ENCODE peak calls at places on chromosome 2, in six cellular contexts. Q is neural progenitor cell; I is CD4-positive, CD25-positive, alpha-beta regulatory T cell; V is mesendoderm; L is adipocyte; E is hepatocyte. X is an unnamed sample.

GRCh38 chr2:240138275-240138984 is 2.0 kb downstream of the OTOS start:
- DNase-seq in I (no peak), V (no peak), Q (no peak), E (no peak), L (no peak), X (peak; percentile 25)

GRCh38 chr2:60334610-60335009 is 218.8 kb downstream of the BCL11A start:
- DNase-seq in L (no peak), I (no peak), E (no peak), Q (no peak), V (no peak), X (no peak)

GRCh38 chr2:60710707-60711106 is 45.4 kb upstream of the PAPOLG start:
- DNase-seq in V (no peak), I (no peak), L (peak; percentile 36), Q (no peak), E (no peak), X (no peak)

GRCh38 chr2:120611961-120612360 is 123.7 kb upstream of the GLI2 start:
- DNase-seq in E (no peak), V (no peak), Q (no peak), L (no peak), I (no peak), X (no peak)

GRCh38 chr2:43605079-43605655 is 9.3 kb upstream of the THADA start:
- DNase-seq in I (no peak), V (peak; percentile 66), L (peak; percentile 82), E (peak; percentile 76), Q (peak; percentile 69), X (peak; percentile 28)

GRCh38 chr2:221461911-221462310 is 110.2 kb downstream of the EPHA4 start:
- DNase-seq in L (peak; percentile 48), Q (no peak), E (no peak), V (no peak), I (no peak), X (no peak)

GRCh38 chr2:202267495-202267894 is 1.9 kb downstream of the NOP58 start:
- DNase-seq in E (no peak), I (no peak), L (peak; percentile 25), Q (no peak), V (no peak), X (no peak)

GRCh38 chr2:158598856-158599517 is 142.2 kb downstream of the PKP4 start:
- DNase-seq in V (no peak), I (no peak), E (no peak), L (peak; percentile 10), Q (no peak), X (no peak)

GRCh38 chr2:24083567-24084385 is 858 bp downstream of the TP53I3 start:
- DNase-seq in Q (peak; percentile 91), V (peak; percentile 95), E (peak; percentile 93), L (peak; percentile 81), I (no peak), X (peak; percentile 90)

GRCh38 chr2:30971291-30972025 is 164.2 kb upstream of the CAPN13 start:
- DNase-seq in Q (no peak), E (no peak), V (no peak), L (peak; percentile 49), I (no peak), X (no peak)

GRCh38 chr2:28626376-28626775 is 125.3 kb upstream of the PPP1CB start:
- DNase-seq in L (no peak), V (no peak), E (no peak), I (no peak), Q (no peak), X (no peak)

GRCh38 chr2:231425811-231426703 is 30.5 kb downstream of the B3GNT7 start:
- DNase-seq in Q (no peak), E (peak; percentile 41), V (peak; percentile 82), L (no peak), I (no peak), X (no peak)

GRCh38 chr2:26178746-26179436 is 6.0 kb downstream of the GAREM2 start:
- DNase-seq in L (peak; percentile 61), E (peak; percentile 71), Q (peak; percentile 73), I (no peak), V (peak; percentile 63), X (peak; percentile 89)

GRCh38 chr2:39216495-39217191 is 27.1 kb downstream of the CDKL4 start:
- DNase-seq in Q (no peak), L (no peak), E (peak; percentile 23), V (no peak), I (peak; percentile 44), X (no peak)

GRCh38 chr2:105404736-105405135 is 5.9 kb upstream of the FHL2 start:
- DNase-seq in L (no peak), E (no peak), Q (no peak), V (no peak), I (no peak), X (no peak)

GRCh38 chr2:237596856-237597679 is 6.5 kb upstream of the RAB17 start:
- DNase-seq in E (no peak), V (no peak), Q (no peak), I (no peak), L (no peak), X (peak; percentile 43)

GRCh38 chr2:15539999-15540398 is 21.1 kb downstream of the NBAS start:
- DNase-seq in E (no peak), I (no peak), Q (no peak), L (no peak), V (no peak), X (no peak)

GRCh38 chr2:202375006-202375610 is 1.0 kb upstream of the BMPR2 start:
- DNase-seq in L (peak; percentile 85), E (peak; percentile 81), I (peak; percentile 32), V (peak; percentile 82), Q (peak; percentile 70), X (peak; percentile 60)

DNA sequence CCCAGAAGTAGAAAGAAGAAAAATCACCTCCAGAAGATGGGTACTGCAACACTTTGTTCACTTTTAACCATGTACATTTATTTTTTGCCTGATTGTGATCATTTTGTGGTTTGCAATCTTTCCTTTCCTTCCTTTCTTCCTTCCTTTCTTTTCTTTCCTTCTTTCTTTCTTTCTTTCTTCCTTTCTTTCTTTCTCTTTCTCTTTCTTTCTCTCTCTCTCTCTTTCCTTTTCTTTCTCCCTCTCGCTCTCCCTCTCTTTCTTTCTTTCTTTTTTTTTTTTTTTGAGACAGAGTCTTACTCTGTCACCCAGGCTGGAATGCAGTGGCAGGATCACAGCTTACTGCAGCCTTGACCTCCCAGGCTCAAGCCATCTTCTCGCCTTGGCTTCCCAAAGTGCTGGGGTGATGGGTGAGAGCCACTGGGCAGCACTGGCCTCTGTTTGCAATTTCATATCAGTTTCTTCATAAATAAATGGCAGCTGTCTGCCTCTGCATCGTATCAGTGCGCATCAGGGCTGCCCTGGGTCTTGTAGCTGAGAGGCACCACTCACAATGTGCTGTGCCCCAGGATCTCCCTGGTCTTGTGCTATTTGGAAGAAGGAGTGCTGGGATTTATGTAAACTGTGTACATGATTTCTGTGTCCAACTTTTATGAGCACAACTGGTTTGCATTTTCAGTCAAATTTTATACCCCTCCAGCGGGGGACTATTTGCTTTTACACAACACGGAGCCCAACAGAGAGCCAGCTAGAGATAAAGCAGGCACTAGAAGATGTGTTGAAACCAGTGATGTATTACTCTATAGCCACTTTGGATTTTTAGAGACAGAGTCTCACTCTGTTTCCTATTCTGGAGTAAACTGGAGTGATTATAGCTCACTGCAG is 6.9 kb upstream of the LIMS2 start:
- DNase-seq in Q (no peak), E (no peak), V (no peak), I (no peak), L (no peak), X (no peak)
- H3K4me3 ChIP-seq in Q (no peak overlapping the region), E (no peak overlapping the region), V (no peak overlapping the region), I (no peak overlapping the region), L (no peak overlapping the region), X (no peak overlapping the region)

GRCh38 chr2:66237470-66238354 is 197.2 kb upstream of the MEIS1 start:
- DNase-seq in Q (no peak), E (no peak), L (no peak), V (no peak), I (no peak), X (no peak)
- H3K36me3 ChIP-seq in Q (no peaks in the 10 kb centered on the region), E (no peaks in the 10 kb centered on the region), L (no peaks in the 10 kb centered on the region), V (no peaks in the 10 kb centered on the region), I (no peaks in the 10 kb centered on the region), X (no peaks in the 10 kb centered on the region)

GRCh38 chr2:241609859-241610793 is 26.8 kb downstream of the THAP4 start:
- DNase-seq in L (peak; percentile 87), I (peak; percentile 86), E (peak; percentile 96), Q (peak; percentile 97), V (peak; percentile 98), X (peak; percentile 99)
- H3K4me3 ChIP-seq in L (peak overlapping the region; percentile 80), I (no peak overlapping the region), E (peak overlapping the region; percentile 58), Q (peak overlapping the region; percentile 61), V (peak overlapping the region; percentile 38), X (peak overlapping the region; percentile 63)

GRCh38 chr2:230205034-230205433 is 14.8 kb downstream of the SP110 start:
- DNase-seq in Q (no peak), E (no peak), V (no peak), L (no peak), I (no peak), X (no peak)

GRCh38 chr2:230208576-230208975 is 11.2 kb downstream of the SP110 start:
- DNase-seq in E (no peak), I (no peak), V (no peak), L (no peak), Q (no peak), X (no peak)

GRCh38 chr2:230202430-230203109 is 17.2 kb downstream of the SP110 start:
- DNase-seq in E (no peak), I (no peak), L (no peak), Q (no peak), V (no peak), X (no peak)

GRCh38 chr2:230203110-230203676 is 16.6 kb downstream of the SP110 start:
- DNase-seq in L (no peak), Q (no peak), I (no peak), E (no peak), V (no peak), X (no peak)

DNA sequence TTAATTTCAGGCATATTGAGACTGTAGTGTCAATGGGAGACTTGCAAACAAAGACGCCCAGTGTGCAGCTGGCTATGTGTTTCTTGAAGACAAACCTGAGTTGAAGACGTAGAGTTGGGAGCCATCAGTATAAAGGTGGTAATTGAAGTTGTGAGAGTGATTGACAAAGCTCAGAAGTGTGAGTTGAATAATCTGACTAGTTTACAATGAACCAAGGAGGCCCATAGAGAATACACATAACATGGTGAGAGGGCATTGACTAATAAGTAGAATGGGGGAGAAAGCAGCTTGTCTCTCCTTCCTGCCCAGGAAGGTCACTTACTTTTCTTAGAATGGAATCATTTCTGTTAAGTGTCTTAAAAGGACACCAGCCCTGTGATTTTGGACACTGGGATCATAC is 14.1 kb downstream of the SP110 start:
- DNase-seq in E (no peak), V (no peak), L (no peak), Q (no peak), I (no peak), X (no peak)
- H3K36me3 ChIP-seq in E (no peaks in the 10 kb centered on the region), V (no peaks in the 10 kb centered on the region), L (peaks cover 75% of the 10 kb centered on the region), Q (no peaks in the 10 kb centered on the region), I (peaks cover 98% of the 10 kb centered on the region), X (no peaks in the 10 kb centered on the region)